ENCODE peak calls at places on chromosome 13, in nine cellular contexts. One of them, this sample, is unnamed.

GRCh38 chr13:97116754-97117153 is 105.4 kb upstream of the MBNL2 start:
- DNase-seq in brain microvascular endothelial cell: peak
- DNase-seq in thoracic aorta: no peak
- DNase-seq in psoas muscle: no peak
- DNase-seq in fibroblast of the aortic adventitia: peak
- DNase-seq in fibroblast of mammary gland: peak
- DNase-seq in mucosa of descending colon: no peak
- DNase-seq in adrenal gland: peak
- DNase-seq in AG10803: peak
- DNase-seq in this sample: peak

GRCh38 chr13:79659161-79659560 is 178.2 kb downstream of the NDFIP2 start:
- DNase-seq in brain microvascular endothelial cell: no peak
- DNase-seq in thoracic aorta: no peak
- DNase-seq in psoas muscle: peak
- DNase-seq in fibroblast of the aortic adventitia: peak
- DNase-seq in fibroblast of mammary gland: peak
- DNase-seq in mucosa of descending colon: no peak
- DNase-seq in adrenal gland: peak
- DNase-seq in AG10803: peak
- DNase-seq in this sample: no peak

GRCh38 chr13:78190296-78190695 is 271.7 kb upstream of the EDNRB start:
- DNase-seq in brain microvascular endothelial cell: no peak
- DNase-seq in thoracic aorta: no peak
- DNase-seq in psoas muscle: no peak
- DNase-seq in fibroblast of the aortic adventitia: no peak
- DNase-seq in fibroblast of mammary gland: no peak
- DNase-seq in mucosa of descending colon: no peak
- DNase-seq in adrenal gland: no peak
- DNase-seq in AG10803: no peak
- DNase-seq in this sample: no peak

GRCh38 chr13:69306766-69307165 is 800.9 kb upstream of the ATXN8OS start:
- DNase-seq in brain microvascular endothelial cell: no peak
- DNase-seq in thoracic aorta: no peak
- DNase-seq in psoas muscle: no peak
- DNase-seq in fibroblast of the aortic adventitia: no peak
- DNase-seq in fibroblast of mammary gland: no peak
- DNase-seq in mucosa of descending colon: no peak
- DNase-seq in adrenal gland: no peak
- DNase-seq in AG10803: no peak
- DNase-seq in this sample: no peak

GRCh38 chr13:26946675-26947342 is 186.2 kb upstream of the GPR12 start:
- DNase-seq in brain microvascular endothelial cell: peak
- DNase-seq in thoracic aorta: no peak
- DNase-seq in psoas muscle: no peak
- DNase-seq in fibroblast of the aortic adventitia: peak
- DNase-seq in fibroblast of mammary gland: peak
- DNase-seq in mucosa of descending colon: no peak
- DNase-seq in adrenal gland: peak
- DNase-seq in AG10803: peak
- DNase-seq in this sample: no peak

GRCh38 chr13:79874396-79875360 is 393.7 kb downstream of the NDFIP2 start:
- DNase-seq in brain microvascular endothelial cell: no peak
- DNase-seq in thoracic aorta: no peak
- DNase-seq in psoas muscle: no peak
- DNase-seq in fibroblast of the aortic adventitia: no peak
- DNase-seq in fibroblast of mammary gland: peak
- DNase-seq in mucosa of descending colon: no peak
- DNase-seq in adrenal gland: no peak
- DNase-seq in AG10803: peak
- DNase-seq in this sample: no peak

GRCh38 chr13:106156468-106156867 is 379.0 kb downstream of the EFNB2 start:
- DNase-seq in brain microvascular endothelial cell: peak
- DNase-seq in thoracic aorta: no peak
- DNase-seq in psoas muscle: no peak
- DNase-seq in fibroblast of the aortic adventitia: peak
- DNase-seq in fibroblast of mammary gland: peak
- DNase-seq in mucosa of descending colon: no peak
- DNase-seq in adrenal gland: no peak
- DNase-seq in AG10803: peak
- DNase-seq in this sample: peak

GRCh38 chr13:112693831-112694497 is 4.1 kb downstream of the ATP11A start:
- DNase-seq in brain microvascular endothelial cell: peak
- DNase-seq in thoracic aorta: no peak
- DNase-seq in psoas muscle: no peak
- DNase-seq in fibroblast of the aortic adventitia: peak
- DNase-seq in fibroblast of mammary gland: peak
- DNase-seq in mucosa of descending colon: no peak
- DNase-seq in adrenal gland: peak
- DNase-seq in AG10803: peak
- DNase-seq in this sample: no peak

GRCh38 chr13:23656637-23657036 is 86.4 kb downstream of the TNFRSF19 start:
- DNase-seq in brain microvascular endothelial cell: peak
- DNase-seq in thoracic aorta: no peak
- DNase-seq in psoas muscle: no peak
- DNase-seq in fibroblast of the aortic adventitia: peak
- DNase-seq in fibroblast of mammary gland: peak
- DNase-seq in mucosa of descending colon: no peak
- DNase-seq in adrenal gland: peak
- DNase-seq in AG10803: peak
- DNase-seq in this sample: no peak

GRCh38 chr13:47190696-47191095 is 293.8 kb upstream of the HTR2A start:
- DNase-seq in brain microvascular endothelial cell: no peak
- DNase-seq in thoracic aorta: no peak
- DNase-seq in psoas muscle: no peak
- DNase-seq in fibroblast of the aortic adventitia: no peak
- DNase-seq in fibroblast of mammary gland: peak
- DNase-seq in mucosa of descending colon: no peak
- DNase-seq in adrenal gland: no peak
- DNase-seq in AG10803: no peak
- DNase-seq in this sample: no peak

GRCh38 chr13:90375851-90376250 is 971.6 kb upstream of the MIR17HG start:
- DNase-seq in brain microvascular endothelial cell: peak
- DNase-seq in thoracic aorta: no peak
- DNase-seq in psoas muscle: no peak
- DNase-seq in fibroblast of the aortic adventitia: peak
- DNase-seq in fibroblast of mammary gland: peak
- DNase-seq in mucosa of descending colon: no peak
- DNase-seq in adrenal gland: no peak
- DNase-seq in AG10803: peak
- DNase-seq in this sample: no peak

GRCh38 chr13:65921933-65922332 is 1308.2 kb downstream of the PCDH9 start:
- DNase-seq in brain microvascular endothelial cell: no peak
- DNase-seq in thoracic aorta: no peak
- DNase-seq in psoas muscle: no peak
- DNase-seq in fibroblast of the aortic adventitia: no peak
- DNase-seq in fibroblast of mammary gland: peak
- DNase-seq in mucosa of descending colon: no peak
- DNase-seq in adrenal gland: no peak
- DNase-seq in AG10803: no peak
- DNase-seq in this sample: no peak

GRCh38 chr13:50214514-50214913 is 199.3 kb downstream of the KCNRG start:
- DNase-seq in brain microvascular endothelial cell: no peak
- DNase-seq in thoracic aorta: no peak
- DNase-seq in psoas muscle: no peak
- DNase-seq in fibroblast of the aortic adventitia: no peak
- DNase-seq in fibroblast of mammary gland: no peak
- DNase-seq in mucosa of descending colon: no peak
- DNase-seq in adrenal gland: no peak
- DNase-seq in AG10803: no peak
- DNase-seq in this sample: no peak
- H3K4me3 ChIP-seq in brain microvascular endothelial cell: no peak
- H3K4me3 ChIP-seq in thoracic aorta: no peak
- H3K4me3 ChIP-seq in psoas muscle: no peak
- H3K4me3 ChIP-seq in fibroblast of the aortic adventitia: no peak
- H3K4me3 ChIP-seq in fibroblast of mammary gland: no peak
- H3K4me3 ChIP-seq in mucosa of descending colon: no peak
- H3K4me3 ChIP-seq in adrenal gland: no peak
- H3K4me3 ChIP-seq in AG10803: no peak
- H3K4me3 ChIP-seq in this sample: no peak

DNA sequence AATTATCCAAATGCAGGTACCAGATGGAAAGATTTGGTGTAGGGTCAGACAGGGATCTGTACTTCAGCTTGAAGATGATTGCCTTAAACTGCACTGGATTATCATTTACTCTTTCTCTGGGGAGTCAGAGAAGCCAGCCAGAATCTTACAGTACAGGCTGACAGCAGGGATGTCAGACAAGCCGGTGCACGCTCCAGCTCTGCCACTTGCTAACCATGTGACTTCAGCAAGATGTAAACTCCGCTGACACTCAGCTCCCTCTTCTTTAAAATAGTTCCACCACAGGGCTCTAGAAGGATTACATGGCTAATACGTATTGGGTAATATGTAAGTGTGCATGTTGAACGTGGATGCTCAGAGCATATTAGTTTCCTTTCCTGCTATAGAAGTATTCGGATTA is 251.4 kb upstream of the MAB21L1 start:
- DNase-seq in brain microvascular endothelial cell: no peak
- DNase-seq in thoracic aorta: no peak
- DNase-seq in psoas muscle: no peak
- DNase-seq in fibroblast of the aortic adventitia: no peak
- DNase-seq in fibroblast of mammary gland: no peak
- DNase-seq in mucosa of descending colon: no peak
- DNase-seq in adrenal gland: no peak
- DNase-seq in AG10803: no peak
- DNase-seq in this sample: no peak
- TF ChIP-seq CTCF in brain microvascular endothelial cell: no peak
- TF ChIP-seq CTCF in thoracic aorta: no peak
- TF ChIP-seq CTCF in psoas muscle: no peak
- TF ChIP-seq CTCF in fibroblast of the aortic adventitia: no peak
- TF ChIP-seq CTCF in fibroblast of mammary gland: no peak
- TF ChIP-seq CTCF in mucosa of descending colon: no peak
- TF ChIP-seq CTCF in adrenal gland: no peak
- TF ChIP-seq CTCF in AG10803: no peak
- TF ChIP-seq CTCF in this sample: no peak

DNA sequence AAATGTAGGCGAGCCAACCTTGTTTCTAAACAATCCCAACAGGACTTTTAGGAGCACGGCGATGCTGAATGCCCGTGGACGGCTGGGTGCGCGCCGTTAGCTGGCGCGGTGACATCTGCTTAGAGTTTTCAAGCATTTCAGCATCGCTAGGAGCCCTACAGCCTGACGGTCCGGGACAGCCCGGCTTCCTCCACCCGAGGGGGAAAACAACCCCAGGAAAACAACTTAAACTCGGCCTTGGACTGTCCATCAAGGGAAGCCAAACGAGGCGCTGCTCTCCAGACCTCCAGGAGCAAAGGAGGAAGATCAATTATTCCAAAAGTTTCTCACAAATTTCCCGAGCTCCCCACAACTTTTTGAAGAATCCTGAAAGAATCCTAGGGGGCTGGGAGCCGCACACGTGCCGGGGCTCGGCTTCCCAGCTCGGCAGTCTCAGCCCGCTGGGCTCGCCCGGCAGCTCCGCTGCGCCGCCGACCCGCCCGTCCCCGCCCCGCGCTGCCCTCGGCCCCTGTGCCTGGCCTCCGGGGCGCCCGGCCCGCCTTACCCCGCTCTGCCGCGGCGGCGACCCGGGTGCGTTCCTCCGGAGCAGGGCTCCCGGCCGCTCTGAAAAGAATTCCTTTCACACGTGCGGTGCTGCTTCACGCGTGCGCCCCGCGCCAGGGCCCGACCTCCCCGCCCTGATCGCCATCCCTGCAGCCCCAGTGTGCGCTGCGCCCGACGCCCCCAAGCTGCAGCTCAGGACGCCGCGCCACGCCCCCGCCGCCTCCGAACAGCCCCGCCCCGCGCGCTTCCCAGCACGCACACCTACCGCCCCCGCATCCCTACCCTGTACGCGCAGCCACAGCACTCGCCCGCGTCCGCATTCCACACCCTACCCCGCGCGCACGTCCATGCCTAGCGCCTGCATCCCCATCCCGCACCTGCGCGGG is at the start of gene GJA3:
- DNase-seq in brain microvascular endothelial cell: no peak
- DNase-seq in thoracic aorta: no peak
- DNase-seq in psoas muscle: no peak
- DNase-seq in fibroblast of the aortic adventitia: no peak
- DNase-seq in fibroblast of mammary gland: peak
- DNase-seq in mucosa of descending colon: peak
- DNase-seq in adrenal gland: no peak
- DNase-seq in AG10803: peak
- DNase-seq in this sample: no peak
- H3K4me3 ChIP-seq in brain microvascular endothelial cell: peak
- H3K4me3 ChIP-seq in thoracic aorta: peak
- H3K4me3 ChIP-seq in psoas muscle: peak
- H3K4me3 ChIP-seq in fibroblast of the aortic adventitia: peak
- H3K4me3 ChIP-seq in fibroblast of mammary gland: peak
- H3K4me3 ChIP-seq in mucosa of descending colon: no peak
- H3K4me3 ChIP-seq in adrenal gland: no peak
- H3K4me3 ChIP-seq in AG10803: peak
- H3K4me3 ChIP-seq in this sample: peak

GRCh38 chr13:99766641-99767045 is 204.9 kb downstream of the ZIC5 start:
- DNase-seq in brain microvascular endothelial cell: peak
- DNase-seq in thoracic aorta: no peak
- DNase-seq in psoas muscle: no peak
- DNase-seq in fibroblast of the aortic adventitia: no peak
- DNase-seq in fibroblast of mammary gland: no peak
- DNase-seq in mucosa of descending colon: no peak
- DNase-seq in adrenal gland: no peak
- DNase-seq in AG10803: no peak
- DNase-seq in this sample: no peak
- TF ChIP-seq CTCF in brain microvascular endothelial cell: peak
- TF ChIP-seq CTCF in thoracic aorta: no peak
- TF ChIP-seq CTCF in psoas muscle: no peak
- TF ChIP-seq CTCF in fibroblast of the aortic adventitia: no peak
- TF ChIP-seq CTCF in fibroblast of mammary gland: no peak
- TF ChIP-seq CTCF in mucosa of descending colon: no peak
- TF ChIP-seq CTCF in adrenal gland: no peak
- TF ChIP-seq CTCF in AG10803: no peak
- TF ChIP-seq CTCF in this sample: peak

DNA sequence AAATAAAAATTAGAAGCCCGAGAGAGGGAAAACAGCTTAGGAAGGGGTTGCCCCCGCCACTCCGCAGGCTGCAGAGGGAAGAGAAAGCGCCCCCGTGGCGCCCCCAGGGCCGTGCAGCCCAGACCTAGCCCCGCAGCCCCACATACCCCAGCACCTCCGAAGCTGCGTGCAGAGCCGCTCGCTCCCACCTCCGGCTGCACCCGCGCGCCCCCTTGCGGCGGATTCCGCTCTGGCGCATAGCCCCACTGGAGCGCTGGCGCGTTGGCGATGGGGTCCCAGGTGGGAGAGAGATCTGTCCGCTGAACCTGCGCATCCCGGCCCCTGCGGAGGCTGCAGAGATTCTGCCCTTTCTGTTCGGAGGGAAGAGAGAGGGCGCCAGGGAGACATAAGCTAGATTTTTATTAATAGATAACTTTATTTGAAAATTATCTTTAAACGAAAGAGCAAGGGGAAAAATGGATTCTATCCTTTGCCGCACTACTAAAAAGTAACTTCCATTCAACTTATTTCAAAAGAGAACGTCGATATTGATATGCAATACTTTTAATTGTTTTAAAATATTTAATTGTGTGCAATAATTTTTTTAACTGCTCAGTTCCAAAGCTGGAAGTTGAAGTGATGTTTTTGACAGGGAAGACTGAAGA is 11.7 kb upstream of the CLN5 start:
- DNase-seq in brain microvascular endothelial cell: peak
- DNase-seq in thoracic aorta: no peak
- DNase-seq in psoas muscle: peak
- DNase-seq in fibroblast of the aortic adventitia: peak
- DNase-seq in fibroblast of mammary gland: peak
- DNase-seq in mucosa of descending colon: peak
- DNase-seq in adrenal gland: peak
- DNase-seq in AG10803: peak
- DNase-seq in this sample: no peak
- H3K4me3 ChIP-seq in brain microvascular endothelial cell: peak
- H3K4me3 ChIP-seq in thoracic aorta: peak
- H3K4me3 ChIP-seq in psoas muscle: peak
- H3K4me3 ChIP-seq in fibroblast of the aortic adventitia: peak
- H3K4me3 ChIP-seq in fibroblast of mammary gland: peak
- H3K4me3 ChIP-seq in mucosa of descending colon: no peak
- H3K4me3 ChIP-seq in adrenal gland: no peak
- H3K4me3 ChIP-seq in AG10803: peak
- H3K4me3 ChIP-seq in this sample: peak